ENCODE peak calls at places on chromosome 3, in ten cellular contexts. One of them, this sample, is unnamed.
A peak's percentile ranks its signal among the peaks of the same experiment; 100 is the strongest.

GRCh38 chr3:142263126-142263525 is 37.7 kb upstream of the GK5 start:
- DNase-seq in fibroblast of mammary gland: no peak
- DNase-seq in psoas muscle: no peak
- DNase-seq in tibial nerve: no peak
- DNase-seq in Calu3: no peak
- DNase-seq in Panc1: no peak
- DNase-seq in NB4: no peak
- DNase-seq in neural crest cell: no peak
- DNase-seq in GM23338: no peak
- DNase-seq in SK-N-SH: no peak
- DNase-seq in this sample: no peak

GRCh38 chr3:168431436-168431835 is 335.7 kb upstream of the GOLIM4 start:
- DNase-seq in fibroblast of mammary gland: no peak
- DNase-seq in psoas muscle: no peak
- DNase-seq in tibial nerve: no peak
- DNase-seq in Calu3: no peak
- DNase-seq in Panc1: no peak
- DNase-seq in NB4: no peak
- DNase-seq in neural crest cell: no peak
- DNase-seq in GM23338: no peak
- DNase-seq in SK-N-SH: no peak
- DNase-seq in this sample: no peak

GRCh38 chr3:166171695-166172094 is 334.5 kb upstream of the BCHE start:
- DNase-seq in fibroblast of mammary gland: no peak
- DNase-seq in psoas muscle: no peak
- DNase-seq in tibial nerve: no peak
- DNase-seq in Calu3: no peak
- DNase-seq in Panc1: no peak
- DNase-seq in NB4: no peak
- DNase-seq in neural crest cell: no peak
- DNase-seq in GM23338: no peak
- DNase-seq in SK-N-SH: no peak
- DNase-seq in this sample: no peak

GRCh38 chr3:157160652-157161480 is 919 bp upstream of the CCNL1 start:
- DNase-seq in fibroblast of mammary gland: peak; percentile 94
- DNase-seq in psoas muscle: peak; percentile 95
- DNase-seq in tibial nerve: peak; percentile 86
- DNase-seq in Calu3: peak; percentile 88
- DNase-seq in Panc1: no peak
- DNase-seq in NB4: peak; percentile 93
- DNase-seq in neural crest cell: no peak
- DNase-seq in GM23338: peak; percentile 64
- DNase-seq in SK-N-SH: peak; percentile 73
- DNase-seq in this sample: no peak

GRCh38 chr3:142285057-142285666 is 59.8 kb upstream of the GK5 start:
- DNase-seq in fibroblast of mammary gland: no peak
- DNase-seq in psoas muscle: no peak
- DNase-seq in tibial nerve: no peak
- DNase-seq in Calu3: no peak
- DNase-seq in Panc1: no peak
- DNase-seq in NB4: no peak
- DNase-seq in neural crest cell: no peak
- DNase-seq in GM23338: no peak
- DNase-seq in SK-N-SH: no peak
- DNase-seq in this sample: no peak

GRCh38 chr3:171480526-171480925 is 20.3 kb upstream of the TNIK start:
- DNase-seq in fibroblast of mammary gland: no peak
- DNase-seq in psoas muscle: no peak
- DNase-seq in tibial nerve: no peak
- DNase-seq in Calu3: no peak
- DNase-seq in Panc1: no peak
- DNase-seq in NB4: no peak
- DNase-seq in neural crest cell: no peak
- DNase-seq in GM23338: no peak
- DNase-seq in SK-N-SH: no peak
- DNase-seq in this sample: no peak

GRCh38 chr3:133834621-133835417 is 29.2 kb downstream of the SRPRB start:
- DNase-seq in fibroblast of mammary gland: no peak
- DNase-seq in psoas muscle: no peak
- DNase-seq in tibial nerve: no peak
- DNase-seq in Calu3: no peak
- DNase-seq in Panc1: no peak
- DNase-seq in NB4: no peak
- DNase-seq in neural crest cell: no peak
- DNase-seq in GM23338: no peak
- DNase-seq in SK-N-SH: no peak
- DNase-seq in this sample: no peak

GRCh38 chr3:130609580-130609979 is 92.6 kb downstream of the COL6A6 start:
- DNase-seq in fibroblast of mammary gland: no peak
- DNase-seq in psoas muscle: no peak
- DNase-seq in tibial nerve: no peak
- DNase-seq in Calu3: no peak
- DNase-seq in Panc1: no peak
- DNase-seq in NB4: no peak
- DNase-seq in neural crest cell: no peak
- DNase-seq in GM23338: no peak
- DNase-seq in SK-N-SH: no peak
- DNase-seq in this sample: no peak

GRCh38 chr3:73056365-73057150 is 4.9 kb upstream of the EBLN2 start:
- DNase-seq in fibroblast of mammary gland: peak; percentile 77
- DNase-seq in psoas muscle: no peak
- DNase-seq in tibial nerve: no peak
- DNase-seq in Calu3: no peak
- DNase-seq in Panc1: peak; percentile 7
- DNase-seq in NB4: peak; percentile 41
- DNase-seq in neural crest cell: no peak
- DNase-seq in GM23338: peak; percentile 59
- DNase-seq in SK-N-SH: peak; percentile 42
- DNase-seq in this sample: no peak

DNA sequence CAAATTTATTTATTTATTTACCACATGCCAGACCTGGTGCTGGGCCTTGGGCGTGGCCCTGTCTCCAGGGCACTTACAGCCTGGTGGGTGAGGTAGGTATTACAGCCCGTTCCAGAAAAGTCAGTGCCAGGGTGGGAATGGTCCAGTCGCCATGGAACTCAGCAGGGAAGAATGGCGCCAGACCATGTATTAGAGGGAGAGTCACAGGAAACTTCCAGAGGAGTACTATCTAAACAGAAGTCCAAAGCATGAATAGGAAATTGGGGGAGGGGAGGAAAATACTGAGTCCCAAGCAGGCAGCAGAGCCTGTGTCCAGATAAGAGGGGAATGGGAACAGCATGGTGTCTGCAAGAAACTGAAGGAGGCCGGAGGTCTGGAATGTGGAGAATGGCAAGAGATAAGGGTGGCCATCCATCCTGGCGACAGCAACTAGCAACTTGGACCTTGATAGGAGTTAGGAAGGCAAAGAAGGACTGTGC is 27.0 kb downstream of the SH3BP5 start:
- DNase-seq in fibroblast of mammary gland: no peak
- DNase-seq in psoas muscle: no peak
- DNase-seq in tibial nerve: no peak
- DNase-seq in Calu3: peak; percentile 26
- DNase-seq in Panc1: no peak
- DNase-seq in NB4: no peak
- DNase-seq in neural crest cell: no peak
- DNase-seq in GM23338: peak; percentile 55
- DNase-seq in SK-N-SH: peak; percentile 48
- DNase-seq in this sample: no peak
- TF ChIP-seq CTCF in fibroblast of mammary gland: peak; percentile 40
- TF ChIP-seq CTCF in psoas muscle: no peak
- TF ChIP-seq CTCF in tibial nerve: peak; percentile 39
- TF ChIP-seq CTCF in Calu3: no peak
- TF ChIP-seq CTCF in Panc1: no peak
- TF ChIP-seq CTCF in NB4: no peak
- TF ChIP-seq CTCF in neural crest cell: peak; percentile 59
- TF ChIP-seq CTCF in GM23338: peak; percentile 53
- TF ChIP-seq CTCF in SK-N-SH: peak; percentile 42
- TF ChIP-seq CTCF in this sample: peak; percentile 34

GRCh38 chr3:36730965-36731364 is 33.4 kb downstream of the DCLK3 start:
- DNase-seq in fibroblast of mammary gland: no peak
- DNase-seq in psoas muscle: no peak
- DNase-seq in tibial nerve: no peak
- DNase-seq in Calu3: no peak
- DNase-seq in Panc1: no peak
- DNase-seq in NB4: no peak
- DNase-seq in neural crest cell: no peak
- DNase-seq in GM23338: no peak
- DNase-seq in SK-N-SH: no peak
- DNase-seq in this sample: no peak
- TF ChIP-seq CTCF in fibroblast of mammary gland: no peak
- TF ChIP-seq CTCF in psoas muscle: no peak
- TF ChIP-seq CTCF in tibial nerve: no peak
- TF ChIP-seq CTCF in Calu3: no peak
- TF ChIP-seq CTCF in Panc1: no peak
- TF ChIP-seq CTCF in NB4: no peak
- TF ChIP-seq CTCF in neural crest cell: no peak
- TF ChIP-seq CTCF in GM23338: no peak
- TF ChIP-seq CTCF in SK-N-SH: no peak
- TF ChIP-seq CTCF in this sample: no peak

DNA sequence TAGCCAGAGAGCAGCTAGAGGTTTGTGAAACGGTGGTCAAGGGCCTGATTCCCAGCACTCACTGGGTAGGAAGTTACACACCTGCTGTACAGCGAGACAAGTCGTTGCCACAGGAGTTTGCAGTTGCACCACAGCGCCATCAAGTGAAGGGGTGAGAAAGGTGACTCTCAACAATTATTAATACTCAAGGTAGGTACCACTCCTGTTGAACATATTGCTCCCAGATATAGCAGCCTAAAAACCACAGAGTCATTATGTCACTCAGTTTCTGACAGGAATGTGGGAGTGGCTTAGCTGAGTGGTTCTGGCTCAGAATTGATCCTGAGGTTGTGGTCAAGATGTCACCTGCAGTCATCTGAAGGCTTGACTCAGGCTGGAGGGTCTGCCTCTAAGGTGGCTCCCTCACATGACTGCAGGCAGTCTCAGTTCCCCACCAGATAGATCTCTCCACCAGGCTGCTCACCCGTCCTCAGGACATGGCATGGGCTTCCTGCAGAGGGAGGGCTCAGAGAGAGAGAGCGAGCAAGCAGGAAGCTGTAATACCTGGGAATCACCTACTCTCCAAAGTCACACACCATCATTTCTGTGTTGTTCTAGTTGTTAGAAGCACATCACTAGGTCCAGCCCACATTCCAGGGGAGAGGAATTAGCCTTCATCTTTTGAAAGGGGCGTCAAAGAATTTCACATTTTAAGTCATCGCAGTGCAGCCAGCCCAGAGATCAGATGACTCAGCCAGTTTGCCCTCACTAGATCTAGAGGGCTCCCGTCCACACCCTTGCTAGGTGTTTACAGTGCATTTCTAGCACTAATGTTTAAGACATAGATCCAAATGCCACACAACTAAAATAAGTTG is 17.0 kb upstream of the ANO10 start:
- DNase-seq in fibroblast of mammary gland: no peak
- DNase-seq in psoas muscle: no peak
- DNase-seq in tibial nerve: no peak
- DNase-seq in Calu3: peak; percentile 79
- DNase-seq in Panc1: no peak
- DNase-seq in NB4: peak; percentile 7
- DNase-seq in neural crest cell: no peak
- DNase-seq in GM23338: peak; percentile 56
- DNase-seq in SK-N-SH: no peak
- DNase-seq in this sample: no peak
- TF ChIP-seq CTCF in fibroblast of mammary gland: peak; percentile 17
- TF ChIP-seq CTCF in psoas muscle: no peak
- TF ChIP-seq CTCF in tibial nerve: no peak
- TF ChIP-seq CTCF in Calu3: peak; percentile 49
- TF ChIP-seq CTCF in Panc1: peak; percentile 48
- TF ChIP-seq CTCF in NB4: peak; percentile 26
- TF ChIP-seq CTCF in neural crest cell: no peak
- TF ChIP-seq CTCF in GM23338: peak; percentile 56
- TF ChIP-seq CTCF in SK-N-SH: peak; percentile 24
- TF ChIP-seq CTCF in this sample: no peak

GRCh38 chr3:49563766-49564165 is 9.5 kb downstream of the BSN start:
- DNase-seq in fibroblast of mammary gland: no peak
- DNase-seq in psoas muscle: no peak
- DNase-seq in tibial nerve: no peak
- DNase-seq in Calu3: no peak
- DNase-seq in Panc1: no peak
- DNase-seq in NB4: no peak
- DNase-seq in neural crest cell: no peak
- DNase-seq in GM23338: no peak
- DNase-seq in SK-N-SH: no peak
- DNase-seq in this sample: no peak

GRCh38 chr3:49563040-49563578 is 8.8 kb downstream of the BSN start:
- DNase-seq in fibroblast of mammary gland: no peak
- DNase-seq in psoas muscle: no peak
- DNase-seq in tibial nerve: no peak
- DNase-seq in Calu3: no peak
- DNase-seq in Panc1: no peak
- DNase-seq in NB4: no peak
- DNase-seq in neural crest cell: no peak
- DNase-seq in GM23338: peak; percentile 74
- DNase-seq in SK-N-SH: no peak
- DNase-seq in this sample: no peak

GRCh38 chr3:49568965-49569364 is 14.7 kb downstream of the BSN start:
- DNase-seq in fibroblast of mammary gland: no peak
- DNase-seq in psoas muscle: no peak
- DNase-seq in tibial nerve: no peak
- DNase-seq in Calu3: no peak
- DNase-seq in Panc1: no peak
- DNase-seq in NB4: no peak
- DNase-seq in neural crest cell: no peak
- DNase-seq in GM23338: no peak
- DNase-seq in SK-N-SH: no peak
- DNase-seq in this sample: no peak

GRCh38 chr3:49567406-49567805 is 13.1 kb downstream of the BSN start:
- DNase-seq in fibroblast of mammary gland: no peak
- DNase-seq in psoas muscle: no peak
- DNase-seq in tibial nerve: no peak
- DNase-seq in Calu3: no peak
- DNase-seq in Panc1: no peak
- DNase-seq in NB4: no peak
- DNase-seq in neural crest cell: no peak
- DNase-seq in GM23338: no peak
- DNase-seq in SK-N-SH: no peak
- DNase-seq in this sample: no peak

DNA sequence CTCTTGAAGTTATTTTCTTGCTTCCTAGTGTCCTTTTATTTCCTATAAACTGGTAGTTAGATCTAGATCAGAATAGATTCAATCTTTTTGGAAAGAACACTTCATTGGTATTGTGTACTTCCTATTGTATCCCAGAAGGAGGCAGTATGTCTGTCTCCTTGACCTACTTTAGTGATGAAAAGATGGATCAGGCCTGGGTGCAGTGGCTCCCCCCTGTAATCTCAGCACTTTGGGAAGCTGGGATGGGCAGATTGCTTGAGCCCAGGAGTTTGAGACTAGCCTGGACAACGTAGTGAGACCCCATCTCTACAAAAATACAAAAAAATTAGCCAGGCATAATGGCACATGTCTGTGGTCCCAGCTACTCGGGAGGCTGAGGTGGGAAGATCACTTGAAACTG is 12.0 kb downstream of the BSN start:
- DNase-seq in fibroblast of mammary gland: peak; percentile 8
- DNase-seq in psoas muscle: no peak
- DNase-seq in tibial nerve: no peak
- DNase-seq in Calu3: no peak
- DNase-seq in Panc1: no peak
- DNase-seq in NB4: peak; percentile 18
- DNase-seq in neural crest cell: no peak
- DNase-seq in GM23338: peak; percentile 69
- DNase-seq in SK-N-SH: no peak
- DNase-seq in this sample: no peak
- TF ChIP-seq CTCF in fibroblast of mammary gland: peak; percentile 36
- TF ChIP-seq CTCF in psoas muscle: no peak
- TF ChIP-seq CTCF in tibial nerve: no peak
- TF ChIP-seq CTCF in Calu3: no peak
- TF ChIP-seq CTCF in Panc1: peak; percentile 44
- TF ChIP-seq CTCF in NB4: peak; percentile 41
- TF ChIP-seq CTCF in neural crest cell: no peak
- TF ChIP-seq CTCF in GM23338: peak; percentile 81
- TF ChIP-seq CTCF in SK-N-SH: peak; percentile 46
- TF ChIP-seq CTCF in this sample: peak; percentile 21